ENCODE peak calls at places on chromosomes 2 and 18, in eight cellular contexts. One of them, this sample, is unnamed.

GRCh38 chr2:214649440-214650205 is 159.9 kb downstream of the BARD1 start:
- DNase-seq in fibroblast of lung: no peak
- DNase-seq in CD8-positive, alpha-beta T cell: no peak
- DNase-seq in CD4-positive, alpha-beta memory T cell: no peak
- DNase-seq in GM12878: no peak
- DNase-seq in tibial artery: no peak
- DNase-seq in brain microvascular endothelial cell: no peak
- DNase-seq in H9: no peak
- DNase-seq in this sample: no peak

GRCh38 chr2:222919841-222920609 is 59.2 kb downstream of the ACSL3 start:
- DNase-seq in tibial artery: no peak
- DNase-seq in GM12878: no peak
- DNase-seq in CD8-positive, alpha-beta T cell: no peak
- DNase-seq in CD4-positive, alpha-beta memory T cell: no peak
- DNase-seq in brain microvascular endothelial cell: peak
- DNase-seq in fibroblast of lung: peak
- DNase-seq in H9: no peak
- DNase-seq in this sample: no peak

GRCh38 chr2:953975-954686 is 3.5 kb downstream of the SNTG2 start:
- DNase-seq in fibroblast of lung: peak
- DNase-seq in H9: no peak
- DNase-seq in GM12878: no peak
- DNase-seq in CD4-positive, alpha-beta memory T cell: no peak
- DNase-seq in tibial artery: no peak
- DNase-seq in brain microvascular endothelial cell: no peak
- DNase-seq in CD8-positive, alpha-beta T cell: no peak
- DNase-seq in this sample: no peak

GRCh38 chr18:48878471-48878870 is 72.3 kb downstream of the SMAD7 start:
- DNase-seq in tibial artery: peak
- DNase-seq in CD8-positive, alpha-beta T cell: no peak
- DNase-seq in GM12878: no peak
- DNase-seq in fibroblast of lung: no peak
- DNase-seq in brain microvascular endothelial cell: no peak
- DNase-seq in CD4-positive, alpha-beta memory T cell: no peak
- DNase-seq in H9: no peak
- DNase-seq in this sample: no peak

GRCh38 chr2:24429711-24430110 is 61.3 kb upstream of the NCOA1 start:
- DNase-seq in H9: no peak
- DNase-seq in fibroblast of lung: peak
- DNase-seq in tibial artery: no peak
- DNase-seq in CD8-positive, alpha-beta T cell: no peak
- DNase-seq in CD4-positive, alpha-beta memory T cell: no peak
- DNase-seq in brain microvascular endothelial cell: no peak
- DNase-seq in GM12878: no peak
- DNase-seq in this sample: no peak

GRCh38 chr2:143852748-143853147 is 667.2 kb downstream of the ZEB2 start:
- DNase-seq in CD4-positive, alpha-beta memory T cell: no peak
- DNase-seq in GM12878: no peak
- DNase-seq in tibial artery: no peak
- DNase-seq in CD8-positive, alpha-beta T cell: no peak
- DNase-seq in fibroblast of lung: no peak
- DNase-seq in H9: peak
- DNase-seq in brain microvascular endothelial cell: no peak
- DNase-seq in this sample: peak

GRCh38 chr2:37324786-37325624 is at the start of gene PRKD3:
- DNase-seq in brain microvascular endothelial cell: peak
- DNase-seq in CD8-positive, alpha-beta T cell: peak
- DNase-seq in CD4-positive, alpha-beta memory T cell: peak
- DNase-seq in tibial artery: peak
- DNase-seq in fibroblast of lung: peak
- DNase-seq in GM12878: no peak
- DNase-seq in H9: peak
- DNase-seq in this sample: no peak

GRCh38 chr2:238285653-238286082 is 2.7 kb downstream of the PER2 start:
- DNase-seq in fibroblast of lung: peak
- DNase-seq in GM12878: no peak
- DNase-seq in tibial artery: peak
- DNase-seq in brain microvascular endothelial cell: peak
- DNase-seq in H9: peak
- DNase-seq in CD8-positive, alpha-beta T cell: no peak
- DNase-seq in CD4-positive, alpha-beta memory T cell: no peak
- DNase-seq in this sample: no peak

GRCh38 chr2:9057939-9058761 is 54.7 kb upstream of the MBOAT2 start:
- DNase-seq in fibroblast of lung: peak
- DNase-seq in GM12878: no peak
- DNase-seq in brain microvascular endothelial cell: peak
- DNase-seq in H9: no peak
- DNase-seq in tibial artery: no peak
- DNase-seq in CD4-positive, alpha-beta memory T cell: no peak
- DNase-seq in CD8-positive, alpha-beta T cell: no peak
- DNase-seq in this sample: no peak

GRCh38 chr2:152710713-152711112 is 6.5 kb downstream of the PRPF40A start:
- DNase-seq in GM12878: no peak
- DNase-seq in CD4-positive, alpha-beta memory T cell: no peak
- DNase-seq in tibial artery: no peak
- DNase-seq in H9: no peak
- DNase-seq in CD8-positive, alpha-beta T cell: no peak
- DNase-seq in fibroblast of lung: no peak
- DNase-seq in brain microvascular endothelial cell: no peak
- DNase-seq in this sample: no peak

GRCh38 chr2:133841905-133842304 is 273.6 kb upstream of the NCKAP5 start:
- DNase-seq in H9: no peak
- DNase-seq in CD4-positive, alpha-beta memory T cell: no peak
- DNase-seq in GM12878: no peak
- DNase-seq in brain microvascular endothelial cell: peak
- DNase-seq in CD8-positive, alpha-beta T cell: no peak
- DNase-seq in fibroblast of lung: peak
- DNase-seq in tibial artery: no peak
- DNase-seq in this sample: no peak

GRCh38 chr2:42223067-42223636 is 54.0 kb downstream of the EML4 start:
- DNase-seq in CD4-positive, alpha-beta memory T cell: no peak
- DNase-seq in GM12878: no peak
- DNase-seq in fibroblast of lung: no peak
- DNase-seq in CD8-positive, alpha-beta T cell: no peak
- DNase-seq in brain microvascular endothelial cell: no peak
- DNase-seq in H9: no peak
- DNase-seq in tibial artery: no peak
- DNase-seq in this sample: no peak

GRCh38 chr2:38720613-38721241 is 30.4 kb downstream of the SRSF7 start:
- DNase-seq in H9: no peak
- DNase-seq in brain microvascular endothelial cell: peak
- DNase-seq in tibial artery: peak
- DNase-seq in CD4-positive, alpha-beta memory T cell: no peak
- DNase-seq in CD8-positive, alpha-beta T cell: no peak
- DNase-seq in fibroblast of lung: peak
- DNase-seq in GM12878: peak
- DNase-seq in this sample: no peak

GRCh38 chr18:67776929-67777328 is 260.4 kb upstream of the DSEL start:
- DNase-seq in brain microvascular endothelial cell: peak
- DNase-seq in fibroblast of lung: peak
- DNase-seq in CD8-positive, alpha-beta T cell: no peak
- DNase-seq in tibial artery: no peak
- DNase-seq in GM12878: no peak
- DNase-seq in H9: no peak
- DNase-seq in CD4-positive, alpha-beta memory T cell: no peak
- DNase-seq in this sample: no peak

GRCh38 chr2:219041252-219041651 is at the start of gene CFAP65:
- DNase-seq in brain microvascular endothelial cell: peak
- DNase-seq in tibial artery: peak
- DNase-seq in fibroblast of lung: peak
- DNase-seq in CD8-positive, alpha-beta T cell: no peak
- DNase-seq in GM12878: no peak
- DNase-seq in CD4-positive, alpha-beta memory T cell: peak
- DNase-seq in H9: peak
- DNase-seq in this sample: no peak

GRCh38 chr2:102788880-102789250 is 27.0 kb downstream of the TMEM182 start:
- DNase-seq in tibial artery: no peak
- DNase-seq in CD4-positive, alpha-beta memory T cell: no peak
- DNase-seq in CD8-positive, alpha-beta T cell: no peak
- DNase-seq in H9: no peak
- DNase-seq in brain microvascular endothelial cell: no peak
- DNase-seq in fibroblast of lung: no peak
- DNase-seq in GM12878: no peak
- DNase-seq in this sample: no peak
- H3K27ac ChIP-seq in tibial artery: no peak
- H3K27ac ChIP-seq in CD4-positive, alpha-beta memory T cell: no peak
- H3K27ac ChIP-seq in CD8-positive, alpha-beta T cell: no peak
- H3K27ac ChIP-seq in H9: no peak
- H3K27ac ChIP-seq in brain microvascular endothelial cell: no peak
- H3K27ac ChIP-seq in fibroblast of lung: no peak
- H3K27ac ChIP-seq in GM12878: no peak
- H3K27ac ChIP-seq in this sample: no peak

DNA sequence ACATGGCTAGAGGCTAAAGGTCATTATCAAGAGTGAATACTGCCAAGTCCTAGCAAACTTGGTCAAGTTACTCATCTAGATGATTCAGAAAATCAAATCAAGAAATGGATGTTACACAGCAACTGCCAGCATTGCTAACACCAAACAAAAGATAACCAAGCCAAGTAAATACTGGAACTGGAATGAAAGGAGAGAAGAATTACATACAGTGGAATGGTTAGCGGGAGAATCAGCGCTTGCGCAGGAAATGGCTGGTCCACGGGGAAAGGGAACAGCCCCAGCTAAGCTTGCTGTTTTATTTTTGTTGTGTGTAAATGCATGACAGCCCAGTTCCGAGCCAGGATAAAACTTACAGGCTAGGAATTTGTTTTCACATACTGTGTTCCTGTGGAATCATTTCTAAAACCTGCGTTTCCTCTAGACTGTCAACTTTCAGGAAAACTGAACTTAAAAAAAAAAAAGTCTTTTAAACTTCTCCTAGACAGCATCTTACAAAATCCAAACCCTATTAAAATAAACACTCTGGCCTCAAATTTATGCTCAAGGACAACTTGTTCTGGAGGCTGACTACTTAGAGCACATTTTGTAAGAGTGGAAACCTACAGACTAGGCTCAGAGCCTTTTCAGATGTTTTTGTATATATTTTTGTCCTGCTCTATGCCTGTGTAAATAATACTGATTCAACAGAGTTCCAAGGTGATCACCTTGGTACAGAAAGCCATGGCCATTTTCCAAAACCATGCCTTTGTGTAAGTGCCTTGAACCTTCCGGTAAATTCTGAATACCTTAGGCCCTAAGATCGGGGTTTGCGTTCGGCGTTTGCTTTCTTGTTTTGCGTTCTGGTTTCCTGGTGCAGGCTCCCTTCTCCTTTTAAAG is 30.7 kb upstream of the TXNDC2 start:
- DNase-seq in GM12878: no peak
- DNase-seq in tibial artery: no peak
- DNase-seq in brain microvascular endothelial cell: no peak
- DNase-seq in CD4-positive, alpha-beta memory T cell: no peak
- DNase-seq in CD8-positive, alpha-beta T cell: no peak
- DNase-seq in fibroblast of lung: peak
- DNase-seq in H9: no peak
- DNase-seq in this sample: no peak
- H3K27ac ChIP-seq in GM12878: no peak
- H3K27ac ChIP-seq in tibial artery: peak
- H3K27ac ChIP-seq in brain microvascular endothelial cell: no peak
- H3K27ac ChIP-seq in CD4-positive, alpha-beta memory T cell: no peak
- H3K27ac ChIP-seq in CD8-positive, alpha-beta T cell: no peak
- H3K27ac ChIP-seq in fibroblast of lung: no peak
- H3K27ac ChIP-seq in H9: no peak
- H3K27ac ChIP-seq in this sample: no peak

DNA sequence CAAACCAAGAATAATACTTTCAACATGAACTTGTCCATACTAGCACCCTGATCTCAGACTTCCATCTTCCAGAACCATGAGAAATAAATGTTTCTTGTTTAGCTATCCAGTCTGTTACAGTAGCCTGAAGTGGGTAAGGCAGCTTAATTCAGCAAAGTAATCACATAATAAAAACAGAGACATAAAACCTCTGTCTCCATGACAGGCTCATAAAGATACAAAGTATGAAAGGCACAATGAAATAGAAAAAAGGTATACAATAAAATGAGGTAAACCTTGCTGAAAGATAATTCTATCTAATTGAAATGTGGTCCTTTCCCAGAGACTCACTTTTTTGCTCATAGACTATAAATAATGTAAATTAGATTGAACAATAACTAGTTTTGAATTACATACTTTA is 46.7 kb upstream of the WDR75 start:
- DNase-seq in brain microvascular endothelial cell: no peak
- DNase-seq in tibial artery: no peak
- DNase-seq in CD4-positive, alpha-beta memory T cell: no peak
- DNase-seq in H9: no peak
- DNase-seq in fibroblast of lung: no peak
- DNase-seq in CD8-positive, alpha-beta T cell: no peak
- DNase-seq in GM12878: no peak
- DNase-seq in this sample: no peak
- H3K27ac ChIP-seq in brain microvascular endothelial cell: no peak
- H3K27ac ChIP-seq in tibial artery: peak
- H3K27ac ChIP-seq in CD4-positive, alpha-beta memory T cell: no peak
- H3K27ac ChIP-seq in H9: no peak
- H3K27ac ChIP-seq in fibroblast of lung: peak
- H3K27ac ChIP-seq in CD8-positive, alpha-beta T cell: no peak
- H3K27ac ChIP-seq in GM12878: no peak
- H3K27ac ChIP-seq in this sample: no peak

GRCh38 chr2:106054880-106055655 is 139.0 kb downstream of the UXS1 start:
- DNase-seq in CD4-positive, alpha-beta memory T cell: no peak
- DNase-seq in GM12878: no peak
- DNase-seq in fibroblast of lung: no peak
- DNase-seq in CD8-positive, alpha-beta T cell: peak
- DNase-seq in brain microvascular endothelial cell: no peak
- DNase-seq in H9: no peak
- DNase-seq in tibial artery: no peak
- DNase-seq in this sample: no peak

GRCh38 chr2:106057206-106057605 is 136.9 kb downstream of the UXS1 start:
- DNase-seq in CD4-positive, alpha-beta memory T cell: peak
- DNase-seq in fibroblast of lung: no peak
- DNase-seq in tibial artery: no peak
- DNase-seq in H9: no peak
- DNase-seq in GM12878: no peak
- DNase-seq in brain microvascular endothelial cell: no peak
- DNase-seq in CD8-positive, alpha-beta T cell: peak
- DNase-seq in this sample: no peak

GRCh38 chr2:106054336-106054735 is 139.8 kb downstream of the UXS1 start:
- DNase-seq in tibial artery: no peak
- DNase-seq in brain microvascular endothelial cell: no peak
- DNase-seq in GM12878: no peak
- DNase-seq in CD4-positive, alpha-beta memory T cell: no peak
- DNase-seq in fibroblast of lung: no peak
- DNase-seq in H9: no peak
- DNase-seq in CD8-positive, alpha-beta T cell: no peak
- DNase-seq in this sample: no peak

GRCh38 chr2:106053581-106053980 is 140.5 kb downstream of the UXS1 start:
- DNase-seq in brain microvascular endothelial cell: no peak
- DNase-seq in CD8-positive, alpha-beta T cell: no peak
- DNase-seq in tibial artery: no peak
- DNase-seq in CD4-positive, alpha-beta memory T cell: no peak
- DNase-seq in GM12878: no peak
- DNase-seq in fibroblast of lung: no peak
- DNase-seq in H9: no peak
- DNase-seq in this sample: no peak

DNA sequence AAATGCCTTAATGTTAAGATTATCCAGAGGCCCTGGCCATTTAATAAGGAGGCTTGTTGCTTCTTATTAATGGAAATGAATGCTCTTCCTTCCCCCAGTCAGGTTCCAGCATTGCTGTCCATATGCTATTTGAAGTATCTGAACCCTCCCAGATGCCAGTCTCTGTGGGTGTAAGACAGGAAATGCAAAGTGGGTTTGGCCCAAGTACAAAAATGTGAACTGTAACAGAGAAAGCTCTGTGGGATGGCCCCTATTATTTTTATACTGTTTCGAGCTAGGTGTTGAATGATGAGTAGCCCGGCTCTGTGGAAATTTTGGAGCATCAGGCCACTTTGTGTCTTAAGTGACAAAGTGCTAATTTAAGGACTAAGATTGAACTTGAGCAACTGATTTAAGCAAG is 141.0 kb downstream of the UXS1 start:
- DNase-seq in brain microvascular endothelial cell: peak
- DNase-seq in CD8-positive, alpha-beta T cell: no peak
- DNase-seq in GM12878: no peak
- DNase-seq in CD4-positive, alpha-beta memory T cell: peak
- DNase-seq in H9: no peak
- DNase-seq in fibroblast of lung: peak
- DNase-seq in tibial artery: no peak
- DNase-seq in this sample: no peak
- H3K27ac ChIP-seq in brain microvascular endothelial cell: no peak
- H3K27ac ChIP-seq in CD8-positive, alpha-beta T cell: no peak
- H3K27ac ChIP-seq in GM12878: no peak
- H3K27ac ChIP-seq in CD4-positive, alpha-beta memory T cell: no peak
- H3K27ac ChIP-seq in H9: no peak
- H3K27ac ChIP-seq in fibroblast of lung: no peak
- H3K27ac ChIP-seq in tibial artery: no peak
- H3K27ac ChIP-seq in this sample: no peak

This sample was measured in OCI-LY7.